ENCODE peak calls at places on chromosomes 2 and 18, in eight cellular contexts. X is A549, Z is AG10803, O is fibroblast of the aortic adventitia, G is HL-60, M is astrocyte of the cerebellum, Y is transverse colon, V is dorsolateral prefrontal cortex. E is an unnamed sample.

GRCh38 chr2:119746836-119747235 is 12.9 kb upstream of the PTPN4 start:
- DNase-seq in X (peak), Z (no peak), O (no peak), G (no peak), M (no peak), Y (no peak), V (no peak), E (no peak)

GRCh38 chr2:8638327-8638726 is 43.5 kb upstream of the ID2 start:
- DNase-seq in X (no peak), Z (no peak), O (no peak), G (no peak), M (no peak), Y (no peak), V (no peak), E (no peak)

GRCh38 chr18:66734451-66734850 is 130.6 kb upstream of the CDH19 start:
- DNase-seq in X (no peak), Z (no peak), O (no peak), G (no peak), M (no peak), Y (no peak), V (no peak), E (peak)

GRCh38 chr2:239343946-239344856 is 56.6 kb downstream of the HDAC4 start:
- DNase-seq in X (no peak), Z (no peak), O (no peak), G (no peak), M (no peak), Y (no peak), V (no peak), E (no peak)

GRCh38 chr18:47730795-47731194 is 199.7 kb downstream of the SMAD2 start:
- DNase-seq in X (no peak), Z (peak), O (no peak), G (no peak), M (no peak), Y (no peak), V (no peak), E (peak)

GRCh38 chr18:60873708-60874107 is 459.5 kb upstream of the CDH20 start:
- DNase-seq in X (no peak), Z (no peak), O (peak), G (no peak), M (peak), Y (no peak), V (no peak), E (peak)

GRCh38 chr18:74818776-74819175 is 221.1 kb downstream of the ZNF407 start:
- DNase-seq in X (no peak), Z (no peak), O (no peak), G (no peak), M (no peak), Y (no peak), V (no peak), E (peak)

GRCh38 chr18:60176271-60176670 is 196.3 kb downstream of the MC4R start:
- DNase-seq in X (no peak), Z (no peak), O (no peak), G (no peak), M (peak), Y (no peak), V (no peak), E (no peak)

GRCh38 chr2:235968616-235969324 is 199.4 kb downstream of the GBX2 start:
- DNase-seq in X (no peak), Z (peak), O (no peak), G (no peak), M (no peak), Y (no peak), V (no peak), E (no peak)

GRCh38 chr2:57937456-57937855 is 109.2 kb upstream of the VRK2 start:
- DNase-seq in X (no peak), Z (peak), O (no peak), G (no peak), M (no peak), Y (no peak), V (no peak), E (peak)

GRCh38 chr2:46066116-46066515 is 231.1 kb upstream of the EPAS1 start:
- DNase-seq in X (no peak), Z (no peak), O (peak), G (no peak), M (no peak), Y (no peak), V (no peak), E (peak)

GRCh38 chr2:204860249-204860648 is 315.0 kb downstream of the PARD3B start:
- DNase-seq in X (no peak), Z (peak), O (peak), G (no peak), M (no peak), Y (no peak), V (no peak), E (no peak)

GRCh38 chr2:218396688-218397501 is 2.8 kb upstream of the CTDSP1 start:
- DNase-seq in X (peak), Z (peak), O (peak), G (no peak), M (no peak), Y (peak), V (no peak), E (peak)

GRCh38 chr18:30387401-30387800 is 655.1 kb downstream of the DSC3 start:
- DNase-seq in X (no peak), Z (no peak), O (no peak), G (no peak), M (no peak), Y (no peak), V (no peak), E (no peak)

GRCh38 chr2:128734521-128735295 is 416.0 kb upstream of the HS6ST1 start:
- DNase-seq in X (no peak), Z (no peak), O (no peak), G (peak), M (no peak), Y (no peak), V (no peak), E (peak)

GRCh38 chr18:79799619-79800352 is 2.0 kb downstream of the KCNG2 start:
- DNase-seq in X (no peak), Z (no peak), O (no peak), G (no peak), M (no peak), Y (no peak), V (no peak), E (no peak)

GRCh38 chr2:232937278-232937906 is 67.3 kb downstream of the SNORC start:
- DNase-seq in X (peak), Z (peak), O (peak), G (no peak), M (no peak), Y (no peak), V (no peak), E (peak)

DNA sequence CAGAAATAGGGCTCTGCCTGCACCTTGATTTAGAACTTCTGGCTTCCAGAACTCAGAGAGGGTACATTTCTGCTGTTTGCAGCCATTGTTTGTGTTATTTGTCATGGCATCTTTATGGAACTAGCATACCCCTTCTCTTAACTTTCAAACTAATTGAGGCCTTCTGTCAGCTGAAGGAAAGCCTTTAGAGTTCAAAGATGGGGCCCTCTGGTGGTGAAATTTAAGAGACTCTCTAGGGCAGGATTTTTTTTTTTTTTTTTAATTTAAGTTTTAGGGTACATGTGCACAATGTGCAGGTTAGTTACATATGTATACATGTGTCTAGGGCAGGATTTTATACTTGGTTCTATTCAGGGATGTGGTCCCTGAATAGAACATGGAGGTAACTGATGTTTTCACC is 260.6 kb upstream of the LINC00305 start:
- DNase-seq in X (no peak), Z (no peak), O (no peak), G (no peak), M (peak), Y (no peak), V (no peak), E (peak)
- TF ChIP-seq CTCF in X (no peak), Z (peak), O (no peak), G (peak), M (peak), Y (peak), V (peak), E (peak)

GRCh38 chr2:207901847-207902246 is 123.5 kb downstream of the PLEKHM3 start:
- DNase-seq in X (no peak), Z (no peak), O (no peak), G (no peak), M (no peak), Y (no peak), V (no peak), E (no peak)
- H3K4me3 ChIP-seq in X (no peak), Z (no peak), O (no peak), G (no peak), M (no peak), Y (no peak), V (no peak), E (no peak)

DNA sequence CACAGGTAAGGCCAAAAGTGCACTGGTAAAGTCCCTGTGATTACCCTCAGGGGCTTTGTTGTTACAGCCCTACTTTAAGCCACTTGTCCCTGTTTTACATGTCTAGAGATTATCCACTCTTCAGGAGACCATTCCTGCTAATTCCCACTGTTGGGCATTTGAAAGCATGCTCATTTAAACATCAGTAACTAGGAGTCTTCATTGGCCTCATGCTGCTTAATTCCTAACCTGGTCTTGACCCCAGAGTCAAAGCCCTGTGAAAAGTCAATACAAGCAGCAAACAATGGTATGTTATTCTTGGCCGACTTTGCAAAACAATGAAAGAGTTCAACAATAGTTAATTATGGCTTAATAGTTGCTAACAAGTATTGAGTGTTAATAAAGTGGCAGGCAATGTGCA is 23.2 kb downstream of the AFF3 start:
- DNase-seq in X (no peak), Z (no peak), O (no peak), G (no peak), M (no peak), Y (no peak), V (no peak), E (no peak)
- TF ChIP-seq CTCF in X (no peak), Z (no peak), O (no peak), G (no peak), M (no peak), Y (no peak), V (no peak), E (no peak)

GRCh38 chr2:64327129-64327509 is 126.8 kb upstream of the LGALSL start:
- DNase-seq in X (no peak), Z (no peak), O (no peak), G (no peak), M (no peak), Y (no peak), V (no peak), E (no peak)
- H3K4me3 ChIP-seq in X (no peak), Z (no peak), O (no peak), G (no peak), M (no peak), Y (peak), V (peak), E (no peak)